ENCODE peak calls at places on chromosomes 3 and 15, in seven cellular contexts. One of them, this sample, is unnamed.

GRCh38 chr15:77066961-77067690 is 3.8 kb downstream of the TSPAN3 start:
- DNase-seq in CD8-positive, alpha-beta T cell: no peak
- DNase-seq in choroid plexus epithelial cell: no peak
- DNase-seq in PC-3: peak; percentile 91
- DNase-seq in NB4: no peak
- DNase-seq in ovary: no peak
- DNase-seq in foreskin fibroblast: no peak
- DNase-seq in this sample: no peak

GRCh38 chr3:36380171-36381031 is at the start of gene STAC:
- DNase-seq in CD8-positive, alpha-beta T cell: no peak
- DNase-seq in NB4: no peak
- DNase-seq in choroid plexus epithelial cell: no peak
- DNase-seq in ovary: peak; percentile 12
- DNase-seq in PC-3: peak; percentile 71
- DNase-seq in foreskin fibroblast: no peak
- DNase-seq in this sample: peak; percentile 35

GRCh38 chr3:171640520-171641412 is 169.5 kb downstream of the PLD1 start:
- DNase-seq in NB4: no peak
- DNase-seq in foreskin fibroblast: peak; percentile 17
- DNase-seq in ovary: no peak
- DNase-seq in PC-3: peak; percentile 17
- DNase-seq in CD8-positive, alpha-beta T cell: no peak
- DNase-seq in choroid plexus epithelial cell: peak; percentile 74
- DNase-seq in this sample: no peak

GRCh38 chr15:43511012-43511885 is 6.2 kb upstream of the MAP1A start:
- DNase-seq in choroid plexus epithelial cell: peak; percentile 31
- DNase-seq in NB4: peak; percentile 66
- DNase-seq in CD8-positive, alpha-beta T cell: no peak
- DNase-seq in ovary: no peak
- DNase-seq in PC-3: peak; percentile 46
- DNase-seq in foreskin fibroblast: no peak
- DNase-seq in this sample: no peak

GRCh38 chr3:134362670-134363380 is 11.4 kb downstream of the AMOTL2 start:
- DNase-seq in NB4: no peak
- DNase-seq in ovary: no peak
- DNase-seq in foreskin fibroblast: no peak
- DNase-seq in CD8-positive, alpha-beta T cell: no peak
- DNase-seq in choroid plexus epithelial cell: no peak
- DNase-seq in PC-3: no peak
- DNase-seq in this sample: no peak

GRCh38 chr3:181565416-181565815 is 146.3 kb upstream of the SOX2 start:
- DNase-seq in choroid plexus epithelial cell: no peak
- DNase-seq in foreskin fibroblast: no peak
- DNase-seq in PC-3: no peak
- DNase-seq in CD8-positive, alpha-beta T cell: no peak
- DNase-seq in ovary: no peak
- DNase-seq in NB4: no peak
- DNase-seq in this sample: no peak

GRCh38 chr15:20340931-20341661 is 200.5 kb downstream of the GOLGA6L6 start:
- DNase-seq in ovary: peak; percentile 58
- DNase-seq in choroid plexus epithelial cell: no peak
- DNase-seq in NB4: peak; percentile 34
- DNase-seq in PC-3: peak; percentile 14
- DNase-seq in CD8-positive, alpha-beta T cell: no peak
- DNase-seq in foreskin fibroblast: no peak
- DNase-seq in this sample: no peak

GRCh38 chr3:152385761-152386160 is 117.0 kb downstream of the MBNL1 start:
- DNase-seq in CD8-positive, alpha-beta T cell: no peak
- DNase-seq in ovary: no peak
- DNase-seq in choroid plexus epithelial cell: peak; percentile 82
- DNase-seq in foreskin fibroblast: peak; percentile 65
- DNase-seq in PC-3: peak; percentile 35
- DNase-seq in NB4: no peak
- DNase-seq in this sample: no peak

GRCh38 chr3:105686324-105686897 is 182.4 kb downstream of the CBLB start:
- DNase-seq in foreskin fibroblast: no peak
- DNase-seq in ovary: no peak
- DNase-seq in choroid plexus epithelial cell: peak; percentile 59
- DNase-seq in NB4: peak; percentile 20
- DNase-seq in CD8-positive, alpha-beta T cell: no peak
- DNase-seq in PC-3: peak; percentile 59
- DNase-seq in this sample: no peak

DNA sequence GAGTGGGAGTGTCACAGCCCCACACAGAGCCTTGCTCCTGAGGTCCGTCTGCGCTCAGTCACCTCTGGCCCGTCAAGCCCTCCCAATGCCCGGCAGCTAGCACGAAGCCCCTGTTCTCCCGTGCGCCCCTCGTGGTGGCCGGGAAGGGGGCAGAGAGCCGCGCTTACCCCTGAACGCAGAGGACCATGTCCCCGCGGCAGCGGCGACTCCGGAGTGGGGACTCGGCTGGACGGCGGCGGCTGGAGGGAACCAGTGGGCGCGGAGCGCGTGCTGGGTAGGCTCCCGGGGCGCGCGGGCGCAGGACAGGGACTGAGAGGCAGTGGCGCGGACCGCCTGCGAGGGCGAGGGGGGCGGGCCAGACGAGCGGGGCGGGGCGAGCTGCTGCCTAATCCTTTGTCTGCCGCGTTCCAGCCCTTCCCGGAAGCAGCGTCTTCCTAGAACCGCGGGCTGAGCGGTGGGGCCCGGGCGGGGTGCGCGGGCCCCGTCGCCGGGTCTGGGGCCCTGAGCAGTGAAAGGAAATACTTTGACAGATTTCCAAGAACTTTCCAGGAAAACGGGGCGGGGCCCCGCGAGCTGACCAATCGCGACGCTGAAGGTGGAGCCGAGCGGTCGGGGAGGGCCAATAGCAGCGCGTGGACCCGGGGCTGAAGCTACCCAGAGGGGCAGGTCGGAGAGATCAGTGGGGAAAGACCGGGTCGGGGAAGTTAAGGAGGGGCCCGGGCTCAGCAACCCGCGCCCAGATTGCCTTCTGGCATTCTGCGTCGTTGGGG is at the start of gene CISH:
- DNase-seq in CD8-positive, alpha-beta T cell: peak; percentile 83
- DNase-seq in foreskin fibroblast: peak; percentile 92
- DNase-seq in PC-3: peak; percentile 96
- DNase-seq in choroid plexus epithelial cell: peak; percentile 92
- DNase-seq in ovary: peak; percentile 97
- DNase-seq in NB4: peak; percentile 95
- DNase-seq in this sample: peak; percentile 95
- TF ChIP-seq CTCF in CD8-positive, alpha-beta T cell: no peak
- TF ChIP-seq CTCF in foreskin fibroblast: peak; percentile 47
- TF ChIP-seq CTCF in PC-3: peak; percentile 44
- TF ChIP-seq CTCF in choroid plexus epithelial cell: peak; percentile 60
- TF ChIP-seq CTCF in ovary: peak; percentile 53
- TF ChIP-seq CTCF in NB4: peak; percentile 4
- TF ChIP-seq CTCF in this sample: peak; percentile 7

GRCh38 chr3:189822726-189823125 is 191.5 kb downstream of the TP63 start:
- DNase-seq in choroid plexus epithelial cell: no peak
- DNase-seq in ovary: no peak
- DNase-seq in PC-3: no peak
- DNase-seq in foreskin fibroblast: no peak
- DNase-seq in CD8-positive, alpha-beta T cell: no peak
- DNase-seq in NB4: no peak
- DNase-seq in this sample: no peak
- TF ChIP-seq CTCF in choroid plexus epithelial cell: peak; percentile 12
- TF ChIP-seq CTCF in ovary: no peak
- TF ChIP-seq CTCF in PC-3: peak; percentile 21
- TF ChIP-seq CTCF in foreskin fibroblast: no peak
- TF ChIP-seq CTCF in CD8-positive, alpha-beta T cell: no peak
- TF ChIP-seq CTCF in NB4: no peak
- TF ChIP-seq CTCF in this sample: no peak

DNA sequence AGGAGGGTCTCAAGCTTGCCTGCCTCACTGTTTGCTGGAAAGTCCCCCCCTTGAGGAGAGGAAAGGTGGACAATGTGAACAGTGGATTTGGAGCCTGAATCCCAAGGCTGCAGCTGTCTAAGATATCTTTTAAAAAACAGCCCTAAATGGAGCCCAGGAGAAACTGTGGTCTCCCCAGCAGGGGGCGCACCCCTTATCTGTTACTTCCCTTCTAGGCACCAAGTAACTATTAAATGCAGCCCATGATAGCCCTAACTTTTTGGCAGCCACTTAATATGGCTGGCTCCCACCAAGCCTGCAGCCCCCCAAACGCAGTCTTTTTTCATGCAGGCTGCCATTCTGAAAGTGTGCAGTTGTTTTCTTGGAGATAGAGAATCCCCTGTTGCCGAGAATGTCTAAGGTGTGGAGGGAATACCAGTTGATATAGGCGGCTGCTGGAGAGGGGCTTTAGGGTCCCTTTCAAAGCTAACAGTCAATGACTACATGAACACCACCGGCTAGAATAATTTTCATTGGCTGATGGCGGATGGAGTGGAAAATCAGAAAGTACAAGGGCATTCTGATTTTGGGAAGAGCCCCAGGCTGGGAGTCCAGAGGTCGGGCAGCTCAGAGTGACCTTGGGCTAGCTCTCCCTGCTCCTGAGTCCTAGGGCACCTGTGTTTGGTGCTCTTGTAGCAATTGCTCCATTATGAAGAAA is 1.3 kb downstream of the RHCG start:
- DNase-seq in choroid plexus epithelial cell: peak; percentile 34
- DNase-seq in PC-3: peak; percentile 21
- DNase-seq in ovary: no peak
- DNase-seq in foreskin fibroblast: no peak
- DNase-seq in NB4: peak; percentile 67
- DNase-seq in CD8-positive, alpha-beta T cell: no peak
- DNase-seq in this sample: no peak
- TF ChIP-seq CTCF in choroid plexus epithelial cell: peak; percentile 60
- TF ChIP-seq CTCF in PC-3: peak; percentile 74
- TF ChIP-seq CTCF in ovary: no peak
- TF ChIP-seq CTCF in foreskin fibroblast: peak; percentile 26
- TF ChIP-seq CTCF in NB4: peak; percentile 82
- TF ChIP-seq CTCF in CD8-positive, alpha-beta T cell: no peak
- TF ChIP-seq CTCF in this sample: peak; percentile 27

GRCh38 chr15:59764775-59765174 is 75.7 kb upstream of the BNIP2 start:
- DNase-seq in PC-3: no peak
- DNase-seq in ovary: no peak
- DNase-seq in CD8-positive, alpha-beta T cell: no peak
- DNase-seq in choroid plexus epithelial cell: peak; percentile 4
- DNase-seq in foreskin fibroblast: no peak
- DNase-seq in NB4: peak; percentile 3
- DNase-seq in this sample: no peak
- TF ChIP-seq CTCF in PC-3: peak; percentile 33
- TF ChIP-seq CTCF in ovary: no peak
- TF ChIP-seq CTCF in CD8-positive, alpha-beta T cell: no peak
- TF ChIP-seq CTCF in choroid plexus epithelial cell: peak; percentile 19
- TF ChIP-seq CTCF in foreskin fibroblast: no peak
- TF ChIP-seq CTCF in NB4: peak; percentile 22
- TF ChIP-seq CTCF in this sample: peak; percentile 18

This sample was measured in D721Med.